ENCODE peak calls at places on chromosomes 3 and 15, in six cellular contexts. One of them, this sample, is unnamed.

GRCh38 chr15:90295270-90295648 is 29.8 kb downstream of the NGRN start:
- DNase-seq in left ventricle myocardium inferior: no peak
- DNase-seq in heart left ventricle: no peak
- DNase-seq in hepatocyte: no peak
- DNase-seq in right lobe of liver: no peak
- DNase-seq in upper lobe of left lung: no peak
- DNase-seq in this sample: no peak

GRCh38 chr15:62841269-62841628 is 201.3 kb upstream of the TPM1 start:
- DNase-seq in heart left ventricle: no peak
- DNase-seq in hepatocyte: no peak
- DNase-seq in right lobe of liver: no peak
- DNase-seq in upper lobe of left lung: no peak
- DNase-seq in left ventricle myocardium inferior: no peak
- DNase-seq in this sample: no peak

GRCh38 chr3:120227710-120228347 is 57.2 kb downstream of the GPR156 start:
- DNase-seq in hepatocyte: no peak
- DNase-seq in heart left ventricle: no peak
- DNase-seq in left ventricle myocardium inferior: no peak
- DNase-seq in right lobe of liver: no peak
- DNase-seq in upper lobe of left lung: no peak
- DNase-seq in this sample: no peak

GRCh38 chr3:193962986-193963683 is 172.8 kb upstream of the HES1 start:
- DNase-seq in hepatocyte: no peak
- DNase-seq in upper lobe of left lung: no peak
- DNase-seq in right lobe of liver: no peak
- DNase-seq in heart left ventricle: no peak
- DNase-seq in left ventricle myocardium inferior: no peak
- DNase-seq in this sample: no peak

GRCh38 chr3:66494964-66495581 is 5.7 kb downstream of the LRIG1 start:
- DNase-seq in hepatocyte: no peak
- DNase-seq in heart left ventricle: no peak
- DNase-seq in right lobe of liver: no peak
- DNase-seq in upper lobe of left lung: no peak
- DNase-seq in left ventricle myocardium inferior: no peak
- DNase-seq in this sample: no peak

GRCh38 chr15:91821458-91821857 is 32.0 kb upstream of the SLCO3A1 start:
- DNase-seq in left ventricle myocardium inferior: no peak
- DNase-seq in upper lobe of left lung: no peak
- DNase-seq in hepatocyte: no peak
- DNase-seq in right lobe of liver: no peak
- DNase-seq in heart left ventricle: no peak
- DNase-seq in this sample: no peak

GRCh38 chr3:186327912-186328487 is 34.0 kb downstream of the DGKG start:
- DNase-seq in heart left ventricle: no peak
- DNase-seq in hepatocyte: no peak
- DNase-seq in left ventricle myocardium inferior: no peak
- DNase-seq in upper lobe of left lung: no peak
- DNase-seq in right lobe of liver: no peak
- DNase-seq in this sample: no peak

GRCh38 chr3:40550168-40550567 is 25.4 kb downstream of the ZNF621 start:
- DNase-seq in hepatocyte: no peak
- DNase-seq in left ventricle myocardium inferior: no peak
- DNase-seq in heart left ventricle: no peak
- DNase-seq in upper lobe of left lung: no peak
- DNase-seq in right lobe of liver: no peak
- DNase-seq in this sample: no peak

GRCh38 chr3:88912294-88913014 is 195.0 kb upstream of the EPHA3 start:
- DNase-seq in right lobe of liver: no peak
- DNase-seq in heart left ventricle: no peak
- DNase-seq in upper lobe of left lung: no peak
- DNase-seq in left ventricle myocardium inferior: no peak
- DNase-seq in hepatocyte: no peak
- DNase-seq in this sample: no peak

GRCh38 chr3:10006048-10006761 is 19.6 kb upstream of the EMC3 start:
- DNase-seq in left ventricle myocardium inferior: no peak
- DNase-seq in right lobe of liver: peak; percentile 15
- DNase-seq in upper lobe of left lung: no peak
- DNase-seq in hepatocyte: no peak
- DNase-seq in heart left ventricle: no peak
- DNase-seq in this sample: no peak

GRCh38 chr3:146503459-146504202 is 34.3 kb upstream of the PLSCR2 start:
- DNase-seq in left ventricle myocardium inferior: no peak
- DNase-seq in upper lobe of left lung: no peak
- DNase-seq in heart left ventricle: peak; percentile 30
- DNase-seq in hepatocyte: peak; percentile 47
- DNase-seq in right lobe of liver: no peak
- DNase-seq in this sample: peak; percentile 63

GRCh38 chr3:176521531-176522175 is 675.6 kb downstream of the TBL1XR1 start:
- DNase-seq in heart left ventricle: no peak
- DNase-seq in right lobe of liver: no peak
- DNase-seq in left ventricle myocardium inferior: no peak
- DNase-seq in hepatocyte: no peak
- DNase-seq in upper lobe of left lung: no peak
- DNase-seq in this sample: no peak

GRCh38 chr15:30985081-30985531 is 6.3 kb downstream of the MTMR10 start:
- DNase-seq in right lobe of liver: no peak
- DNase-seq in left ventricle myocardium inferior: no peak
- DNase-seq in hepatocyte: no peak
- DNase-seq in upper lobe of left lung: no peak
- DNase-seq in heart left ventricle: no peak
- DNase-seq in this sample: no peak

GRCh38 chr3:195906865-195907729 is 1.3 kb downstream of the TNK2 start:
- DNase-seq in right lobe of liver: peak; percentile 61
- DNase-seq in heart left ventricle: no peak
- DNase-seq in hepatocyte: no peak
- DNase-seq in left ventricle myocardium inferior: no peak
- DNase-seq in upper lobe of left lung: peak; percentile 82
- DNase-seq in this sample: peak; percentile 84

GRCh38 chr3:127909646-127910045 is 5.4 kb upstream of the KBTBD12 start:
- DNase-seq in hepatocyte: no peak
- DNase-seq in right lobe of liver: no peak
- DNase-seq in heart left ventricle: no peak
- DNase-seq in upper lobe of left lung: no peak
- DNase-seq in left ventricle myocardium inferior: no peak
- DNase-seq in this sample: no peak

GRCh38 chr3:124714218-124714853 is 15.9 kb upstream of the UMPS start:
- DNase-seq in upper lobe of left lung: no peak
- DNase-seq in heart left ventricle: peak; percentile 45
- DNase-seq in right lobe of liver: no peak
- DNase-seq in left ventricle myocardium inferior: no peak
- DNase-seq in hepatocyte: no peak
- DNase-seq in this sample: no peak

GRCh38 chr15:82540984-82541431 is 751 bp upstream of the RPS17 start:
- DNase-seq in right lobe of liver: no peak
- DNase-seq in hepatocyte: peak; percentile 56
- DNase-seq in left ventricle myocardium inferior: no peak
- DNase-seq in heart left ventricle: no peak
- DNase-seq in upper lobe of left lung: peak; percentile 77
- DNase-seq in this sample: peak; percentile 77

GRCh38 chr3:15433531-15433930 is 6.1 kb downstream of the EAF1 start:
- DNase-seq in upper lobe of left lung: no peak
- DNase-seq in left ventricle myocardium inferior: no peak
- DNase-seq in hepatocyte: no peak
- DNase-seq in right lobe of liver: no peak
- DNase-seq in heart left ventricle: no peak
- DNase-seq in this sample: no peak
- H3K36me3 ChIP-seq in upper lobe of left lung: peaks cover 84% of the 10 kb centered on the region
- H3K36me3 ChIP-seq in left ventricle myocardium inferior: peaks cover 74% of the 10 kb centered on the region
- H3K36me3 ChIP-seq in hepatocyte: no peaks in the 10 kb centered on the region
- H3K36me3 ChIP-seq in right lobe of liver: peaks cover 63% of the 10 kb centered on the region
- H3K36me3 ChIP-seq in heart left ventricle: peaks cover 86% of the 10 kb centered on the region
- H3K36me3 ChIP-seq in this sample: peaks cover 46% of the 10 kb centered on the region

GRCh38 chr15:67149859-67150824 is 84.7 kb downstream of the SMAD3 start:
- DNase-seq in heart left ventricle: peak; percentile 85
- DNase-seq in right lobe of liver: no peak
- DNase-seq in left ventricle myocardium inferior: peak; percentile 67
- DNase-seq in upper lobe of left lung: no peak
- DNase-seq in hepatocyte: peak; percentile 87
- DNase-seq in this sample: peak; percentile 91
- H3K27ac ChIP-seq in heart left ventricle: peak overlapping the region; percentile 72
- H3K27ac ChIP-seq in right lobe of liver: peak overlapping the region; percentile 56
- H3K27ac ChIP-seq in left ventricle myocardium inferior: peak overlapping the region; percentile 84
- H3K27ac ChIP-seq in upper lobe of left lung: peak overlapping the region; percentile 70
- H3K27ac ChIP-seq in hepatocyte: peak overlapping the region; percentile 95
- H3K27ac ChIP-seq in this sample: peak overlapping the region; percentile 63

GRCh38 chr15:65902373-65902772 is 33.1 kb downstream of the RAB11A start:
- DNase-seq in right lobe of liver: no peak
- DNase-seq in upper lobe of left lung: no peak
- DNase-seq in left ventricle myocardium inferior: peak; percentile 31
- DNase-seq in heart left ventricle: peak; percentile 75
- DNase-seq in hepatocyte: peak; percentile 75
- DNase-seq in this sample: peak; percentile 80

GRCh38 chr15:65901836-65902235 is 32.5 kb downstream of the RAB11A start:
- DNase-seq in hepatocyte: no peak
- DNase-seq in left ventricle myocardium inferior: no peak
- DNase-seq in heart left ventricle: no peak
- DNase-seq in right lobe of liver: no peak
- DNase-seq in upper lobe of left lung: no peak
- DNase-seq in this sample: no peak

GRCh38 chr15:65903296-65904073 is 34.2 kb downstream of the RAB11A start:
- DNase-seq in right lobe of liver: no peak
- DNase-seq in left ventricle myocardium inferior: no peak
- DNase-seq in heart left ventricle: no peak
- DNase-seq in hepatocyte: no peak
- DNase-seq in upper lobe of left lung: no peak
- DNase-seq in this sample: no peak

GRCh38 chr15:65900488-65900887 is 31.2 kb downstream of the RAB11A start:
- DNase-seq in heart left ventricle: no peak
- DNase-seq in left ventricle myocardium inferior: no peak
- DNase-seq in hepatocyte: no peak
- DNase-seq in upper lobe of left lung: no peak
- DNase-seq in right lobe of liver: no peak
- DNase-seq in this sample: no peak

GRCh38 chr15:65901336-65901735 is 32.0 kb downstream of the RAB11A start:
- DNase-seq in heart left ventricle: no peak
- DNase-seq in left ventricle myocardium inferior: no peak
- DNase-seq in right lobe of liver: no peak
- DNase-seq in upper lobe of left lung: no peak
- DNase-seq in hepatocyte: no peak
- DNase-seq in this sample: no peak
- H3K4me1 ChIP-seq in heart left ventricle: peaks cover 15% of the 10 kb centered on the region
- H3K4me1 ChIP-seq in left ventricle myocardium inferior: peaks cover 39% of the 10 kb centered on the region
- H3K4me1 ChIP-seq in right lobe of liver: no peaks in the 10 kb centered on the region
- H3K4me1 ChIP-seq in upper lobe of left lung: peaks cover 9% of the 10 kb centered on the region
- H3K4me1 ChIP-seq in hepatocyte: peaks cover 12% of the 10 kb centered on the region
- H3K4me1 ChIP-seq in this sample: no peaks in the 10 kb centered on the region

DNA sequence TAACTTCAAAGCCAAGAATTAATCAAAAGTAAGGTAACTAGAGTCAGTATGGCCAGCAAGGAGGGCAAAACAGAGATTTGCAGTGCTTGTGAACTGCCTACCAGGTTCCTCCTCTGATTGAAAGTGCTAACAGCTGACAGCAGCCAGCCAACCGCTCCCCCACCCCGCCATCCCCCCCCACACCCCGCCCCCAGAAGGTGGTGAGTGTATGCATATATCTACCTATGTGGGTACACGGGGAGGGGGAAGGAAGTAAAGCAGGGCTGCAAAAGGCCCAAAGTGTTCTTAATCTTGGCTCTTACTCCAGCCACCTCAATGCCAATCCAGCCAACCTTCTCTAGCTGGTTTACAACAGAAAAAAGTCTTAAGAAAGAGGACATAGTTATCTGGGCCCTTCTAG is 50.7 kb downstream of the RAF1 start:
- DNase-seq in left ventricle myocardium inferior: no peak
- DNase-seq in heart left ventricle: no peak
- DNase-seq in hepatocyte: no peak
- DNase-seq in upper lobe of left lung: no peak
- DNase-seq in right lobe of liver: no peak
- DNase-seq in this sample: no peak
- H3K36me3 ChIP-seq in left ventricle myocardium inferior: peaks cover 67% of the 10 kb centered on the region
- H3K36me3 ChIP-seq in heart left ventricle: peaks cover 94% of the 10 kb centered on the region
- H3K36me3 ChIP-seq in hepatocyte: no peaks in the 10 kb centered on the region
- H3K36me3 ChIP-seq in upper lobe of left lung: peaks cover 87% of the 10 kb centered on the region
- H3K36me3 ChIP-seq in right lobe of liver: peaks cover 23% of the 10 kb centered on the region
- H3K36me3 ChIP-seq in this sample: peaks cover 38% of the 10 kb centered on the region

DNA sequence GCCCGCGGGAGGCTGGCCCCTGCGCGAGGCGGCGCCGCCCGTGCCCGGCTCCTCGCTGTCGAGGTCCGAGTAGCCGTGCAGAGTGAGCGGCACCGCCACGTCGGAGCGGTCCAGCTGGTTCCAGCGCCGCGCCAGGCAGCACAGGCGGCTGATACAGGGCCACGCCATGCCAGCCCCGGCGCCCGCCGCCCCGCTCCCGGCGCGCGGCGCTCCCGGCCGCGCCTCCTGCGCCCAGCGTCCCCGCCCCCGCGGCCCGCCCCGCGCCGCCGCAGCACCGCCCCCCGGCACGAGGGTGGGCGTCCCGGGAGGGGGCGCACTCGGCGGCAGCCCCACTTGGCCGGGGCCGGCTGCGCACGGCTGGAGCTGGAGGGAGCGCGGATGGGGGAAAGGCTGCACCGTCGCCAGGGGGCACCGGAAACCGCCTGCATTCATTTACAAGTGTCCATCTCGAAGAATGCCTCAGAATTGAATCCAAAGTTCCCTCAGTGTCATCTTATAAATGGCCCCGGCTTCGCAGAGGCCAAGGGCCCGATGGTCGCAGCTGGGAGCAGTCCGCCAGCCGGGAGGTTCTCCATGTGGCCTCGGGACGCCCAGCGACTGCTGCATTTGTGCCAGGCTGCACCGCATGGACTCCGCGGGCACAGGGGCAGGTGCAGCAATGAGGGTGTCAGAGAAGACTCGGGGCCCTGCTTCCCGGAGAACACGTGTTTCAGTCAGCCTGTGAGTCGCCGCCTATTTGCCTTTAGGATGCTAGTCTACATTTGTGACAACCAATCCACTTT is at the start of gene MAP6D1:
- DNase-seq in upper lobe of left lung: peak; percentile 90
- DNase-seq in hepatocyte: peak; percentile 72
- DNase-seq in heart left ventricle: no peak
- DNase-seq in right lobe of liver: no peak
- DNase-seq in left ventricle myocardium inferior: peak; percentile 27
- DNase-seq in this sample: no peak
- H3K27ac ChIP-seq in upper lobe of left lung: no peak within 1 kb of the TSS
- H3K27ac ChIP-seq in hepatocyte: no peak within 1 kb of the TSS
- H3K27ac ChIP-seq in heart left ventricle: no peak within 1 kb of the TSS
- H3K27ac ChIP-seq in right lobe of liver: no peak within 1 kb of the TSS
- H3K27ac ChIP-seq in left ventricle myocardium inferior: peak within 1 kb of the TSS; percentile 38
- H3K27ac ChIP-seq in this sample: no peak within 1 kb of the TSS

GRCh38 chr3:111737056-111737711 is 121.9 kb upstream of the PHLDB2 start:
- DNase-seq in heart left ventricle: peak; percentile 60
- DNase-seq in upper lobe of left lung: no peak
- DNase-seq in right lobe of liver: no peak
- DNase-seq in hepatocyte: no peak
- DNase-seq in left ventricle myocardium inferior: peak; percentile 76
- DNase-seq in this sample: peak; percentile 76
- H3K4me1 ChIP-seq in heart left ventricle: peaks cover 57% of the 10 kb centered on the region
- H3K4me1 ChIP-seq in upper lobe of left lung: peaks cover 12% of the 10 kb centered on the region
- H3K4me1 ChIP-seq in right lobe of liver: no peaks in the 10 kb centered on the region
- H3K4me1 ChIP-seq in hepatocyte: peaks cover 35% of the 10 kb centered on the region
- H3K4me1 ChIP-seq in left ventricle myocardium inferior: peaks cover 70% of the 10 kb centered on the region
- H3K4me1 ChIP-seq in this sample: peaks cover 26% of the 10 kb centered on the region

GRCh38 chr15:43070893-43071292 is 34.9 kb downstream of the UBR1 start:
- DNase-seq in hepatocyte: no peak
- DNase-seq in right lobe of liver: no peak
- DNase-seq in heart left ventricle: no peak
- DNase-seq in upper lobe of left lung: no peak
- DNase-seq in left ventricle myocardium inferior: no peak
- DNase-seq in this sample: no peak
- H3K36me3 ChIP-seq in hepatocyte: no peaks in the 10 kb centered on the region
- H3K36me3 ChIP-seq in right lobe of liver: peaks cover 18% of the 10 kb centered on the region
- H3K36me3 ChIP-seq in heart left ventricle: peaks cover 93% of the 10 kb centered on the region
- H3K36me3 ChIP-seq in upper lobe of left lung: peaks cover 91% of the 10 kb centered on the region
- H3K36me3 ChIP-seq in left ventricle myocardium inferior: peaks cover 80% of the 10 kb centered on the region
- H3K36me3 ChIP-seq in this sample: peaks cover 16% of the 10 kb centered on the region

This sample was measured in kidney.